ENCODE peak calls at places on chromosomes 11 and 22, in five cellular contexts. T is GM10248, O is neural crest cell, N is nephron progenitor cell, B is esophagus squamous epithelium. K is an unnamed sample.

GRCh38 chr11:64207247-64208085 is 945 bp downstream of the FERMT3 start:
- DNase-seq in B (no peak), T (peak), O (no peak), N (no peak), K (peak)

GRCh38 chr11:118435893-118436624 is at the start of gene KMT2A:
- DNase-seq in T (peak), O (peak), N (peak), B (peak), K (peak)

GRCh38 chr22:49667236-49667635 is 160.4 kb downstream of the BRD1 start:
- DNase-seq in B (no peak), O (no peak), T (no peak), N (no peak), K (no peak)

GRCh38 chr22:19111584-19111983 is 10.6 kb downstream of the DGCR2 start:
- DNase-seq in N (no peak), B (no peak), O (no peak), T (no peak), K (no peak)

GRCh38 chr11:27998552-27998951 is 109.4 kb downstream of the KIF18A start:
- DNase-seq in N (no peak), O (no peak), B (no peak), T (no peak), K (no peak)

GRCh38 chr11:313787-314547 is at the start of gene IFITM1:
- DNase-seq in T (peak), N (no peak), O (no peak), B (no peak), K (no peak)

GRCh38 chr22:29003975-29004646 is 57.5 kb downstream of the C22orf31 start:
- DNase-seq in T (no peak), B (no peak), O (no peak), N (peak), K (no peak)

GRCh38 chr11:31643831-31644230 is 134.3 kb downstream of the ELP4 start:
- DNase-seq in N (no peak), O (no peak), T (no peak), B (no peak), K (no peak)

GRCh38 chr22:50118557-50119168 is 28.9 kb downstream of the MOV10L1 start:
- DNase-seq in T (peak), B (no peak), N (no peak), O (no peak), K (no peak)

GRCh38 chr11:75810637-75811383 is 4.2 kb upstream of the UVRAG start:
- DNase-seq in B (no peak), N (no peak), T (peak), O (no peak), K (no peak)

GRCh38 chr11:122229611-122230386 is 113.8 kb upstream of the BLID start:
- DNase-seq in B (no peak), N (peak), T (no peak), O (no peak), K (no peak)

GRCh38 chr11:13207270-13207664 is 70.3 kb upstream of the BMAL1 start:
- DNase-seq in T (no peak), N (no peak), B (no peak), O (no peak), K (no peak)
- TF ChIP-seq CTCF in T (no peak), N (no peak), B (peak), O (no peak), K (no peak)

DNA sequence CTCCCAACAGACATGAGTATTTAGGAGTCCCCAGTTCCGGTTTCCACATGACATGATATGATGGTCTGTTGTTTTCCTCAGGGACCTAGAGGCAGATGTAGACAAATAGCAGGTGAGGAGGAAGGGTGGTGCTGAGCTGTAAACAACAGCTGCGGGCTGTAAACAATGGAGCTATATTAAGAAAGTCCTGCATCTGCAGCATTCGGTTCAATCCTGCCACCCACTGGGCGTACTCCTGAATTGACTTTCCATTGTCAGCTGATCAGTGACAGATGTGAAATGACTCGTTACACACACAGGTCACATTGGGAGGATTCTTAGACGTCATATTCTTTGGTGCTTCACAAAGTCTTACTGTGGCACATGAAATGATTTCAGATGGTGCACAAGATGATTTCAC is 26.8 kb upstream of the RAG1 start:
- DNase-seq in T (peak), O (no peak), N (no peak), B (no peak), K (peak)
- TF ChIP-seq CTCF in T (peak), O (peak), N (no peak), B (no peak), K (peak)

DNA sequence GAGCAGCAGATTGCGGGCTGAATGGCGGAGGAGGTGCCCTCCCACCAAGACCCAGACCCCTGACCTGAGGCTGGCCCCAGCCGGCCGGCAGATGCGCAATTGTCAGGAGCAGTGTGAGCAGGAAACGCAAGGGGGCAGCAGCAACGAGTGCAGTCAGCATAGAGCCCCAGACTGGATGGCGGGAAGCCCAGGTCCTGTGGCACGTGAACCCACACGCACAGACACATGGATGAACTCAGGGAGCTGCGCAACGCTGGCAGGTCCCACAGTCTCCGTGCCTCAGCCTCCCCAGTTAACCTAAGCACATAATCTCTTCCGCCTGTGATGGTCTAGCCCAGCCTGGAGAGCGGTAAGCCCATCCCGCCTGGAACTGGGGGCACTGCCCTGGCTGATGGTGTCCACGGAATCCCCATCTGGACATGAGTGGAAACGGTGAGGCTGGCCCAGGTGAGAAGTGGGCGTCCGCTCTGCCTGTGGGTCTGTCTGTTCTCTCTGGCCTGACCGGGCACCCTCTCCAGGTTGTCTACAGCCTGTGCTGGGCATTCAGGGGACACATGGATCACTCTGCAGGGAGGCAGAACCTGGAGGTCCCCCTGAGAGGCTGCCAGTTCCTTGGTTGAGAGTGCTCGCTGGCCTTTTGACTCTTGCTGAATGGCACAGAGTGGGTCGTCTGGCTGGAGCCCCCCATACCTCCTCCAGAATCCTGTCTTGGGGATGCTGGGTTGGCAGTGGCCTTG is 626 bp upstream of the TBX10 start:
- DNase-seq in T (peak), B (no peak), O (peak), N (peak), K (peak)
- TF ChIP-seq CTCF in T (peak), B (peak), O (peak), N (peak), K (peak)

GRCh38 chr11:83713701-83714100 is 427.5 kb upstream of the CCDC90B start:
- DNase-seq in N (no peak), O (no peak), T (no peak), B (no peak), K (no peak)
- TF ChIP-seq CTCF in N (no peak), O (no peak), T (no peak), B (no peak), K (no peak)

GRCh38 chr11:133501643-133502535 is 30.4 kb downstream of the OPCML start:
- DNase-seq in B (no peak), T (no peak), O (no peak), N (peak), K (no peak)

GRCh38 chr11:133504906-133505305 is 27.4 kb downstream of the OPCML start:
- DNase-seq in N (no peak), O (no peak), T (no peak), B (no peak), K (no peak)

GRCh38 chr11:133506023-133506422 is 26.3 kb downstream of the OPCML start:
- DNase-seq in T (peak), O (no peak), B (no peak), N (no peak), K (no peak)

GRCh38 chr11:133500936-133501335 is 31.4 kb downstream of the OPCML start:
- DNase-seq in O (no peak), T (no peak), N (no peak), B (no peak), K (no peak)

DNA sequence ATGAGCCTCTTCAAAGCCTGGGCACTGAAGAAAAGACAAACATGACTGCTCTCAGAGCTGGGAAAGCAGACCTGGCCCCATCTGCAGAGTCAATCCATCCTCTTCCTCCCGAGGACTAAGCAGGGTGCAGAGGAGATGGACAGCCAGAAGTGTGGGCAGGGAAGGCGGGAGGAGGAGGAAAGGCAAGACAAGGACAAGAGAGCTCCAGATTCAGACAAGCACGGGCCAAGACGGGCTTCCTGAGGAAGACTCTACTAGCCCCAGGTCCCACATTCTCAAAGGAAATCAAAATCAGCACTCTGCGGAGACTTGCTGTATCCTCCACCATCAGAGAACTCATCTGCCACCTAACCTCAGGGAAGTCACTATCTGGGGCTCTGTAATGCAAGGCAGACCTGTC is 28.5 kb downstream of the OPCML start:
- DNase-seq in T (no peak), B (no peak), N (no peak), O (no peak), K (no peak)
- TF ChIP-seq CTCF in T (no peak), B (no peak), N (no peak), O (no peak), K (no peak)

GRCh38 chr11:125496465-125496817 is 376 bp upstream of the FEZ1 start:
- DNase-seq in T (no peak), N (no peak), O (no peak), B (no peak), K (no peak)
- TF ChIP-seq CTCF in T (no peak), N (no peak), O (no peak), B (no peak), K (no peak)

GRCh38 chr11:77783023-77783422 is 37.5 kb downstream of the RSF1 start:
- DNase-seq in O (no peak), N (no peak), T (no peak), B (no peak), K (no peak)
- TF ChIP-seq CTCF in O (no peak), N (no peak), T (no peak), B (no peak), K (no peak)

K was measured in CD14-positive monocyte.